ENCODE peak calls at places on chromosomes 3 and 15, in five cellular contexts. One of them, this sample, is unnamed.

GRCh38 chr15:39235084-39235795 is 345.6 kb upstream of the THBS1 start:
- DNase-seq in activated CD8-positive, alpha-beta memory T cell treated with anti-CD3 and anti-CD28 coated beads for 4 hours: no peak
- DNase-seq in Peyer's patch: no peak
- DNase-seq in amniotic stem cell: no peak
- DNase-seq in lower lobe of right lung: no peak
- DNase-seq in this sample: peak

GRCh38 chr3:11720220-11721113 is 76.8 kb upstream of the VGLL4 start:
- DNase-seq in amniotic stem cell: peak
- DNase-seq in activated CD8-positive, alpha-beta memory T cell treated with anti-CD3 and anti-CD28 coated beads for 4 hours: peak
- DNase-seq in lower lobe of right lung: peak
- DNase-seq in Peyer's patch: peak
- DNase-seq in this sample: peak

GRCh38 chr15:31032959-31033358 is 41.5 kb upstream of the MTMR10 start:
- DNase-seq in Peyer's patch: no peak
- DNase-seq in activated CD8-positive, alpha-beta memory T cell treated with anti-CD3 and anti-CD28 coated beads for 4 hours: no peak
- DNase-seq in amniotic stem cell: no peak
- DNase-seq in lower lobe of right lung: no peak
- DNase-seq in this sample: no peak

GRCh38 chr3:102068736-102069135 is 219.4 kb downstream of the NFKBIZ start:
- DNase-seq in activated CD8-positive, alpha-beta memory T cell treated with anti-CD3 and anti-CD28 coated beads for 4 hours: no peak
- DNase-seq in Peyer's patch: no peak
- DNase-seq in amniotic stem cell: no peak
- DNase-seq in lower lobe of right lung: no peak
- DNase-seq in this sample: no peak

GRCh38 chr3:31166249-31166885 is 271.9 kb upstream of the GADL1 start:
- DNase-seq in Peyer's patch: no peak
- DNase-seq in amniotic stem cell: no peak
- DNase-seq in lower lobe of right lung: no peak
- DNase-seq in activated CD8-positive, alpha-beta memory T cell treated with anti-CD3 and anti-CD28 coated beads for 4 hours: no peak
- DNase-seq in this sample: peak

GRCh38 chr3:152771120-152771519 is 63.8 kb upstream of the P2RY1 start:
- DNase-seq in Peyer's patch: no peak
- DNase-seq in activated CD8-positive, alpha-beta memory T cell treated with anti-CD3 and anti-CD28 coated beads for 4 hours: no peak
- DNase-seq in lower lobe of right lung: no peak
- DNase-seq in amniotic stem cell: no peak
- DNase-seq in this sample: no peak

GRCh38 chr3:46098319-46098761 is 71.1 kb upstream of the XCR1 start:
- DNase-seq in activated CD8-positive, alpha-beta memory T cell treated with anti-CD3 and anti-CD28 coated beads for 4 hours: no peak
- DNase-seq in Peyer's patch: peak
- DNase-seq in lower lobe of right lung: peak
- DNase-seq in amniotic stem cell: no peak
- DNase-seq in this sample: no peak

GRCh38 chr15:39778031-39778430 is 4.6 kb downstream of the FSIP1 start:
- DNase-seq in lower lobe of right lung: no peak
- DNase-seq in amniotic stem cell: no peak
- DNase-seq in activated CD8-positive, alpha-beta memory T cell treated with anti-CD3 and anti-CD28 coated beads for 4 hours: no peak
- DNase-seq in Peyer's patch: no peak
- DNase-seq in this sample: no peak

GRCh38 chr15:73965094-73965729 is 26.9 kb downstream of the STOML1 start:
- DNase-seq in Peyer's patch: no peak
- DNase-seq in lower lobe of right lung: no peak
- DNase-seq in activated CD8-positive, alpha-beta memory T cell treated with anti-CD3 and anti-CD28 coated beads for 4 hours: no peak
- DNase-seq in amniotic stem cell: no peak
- DNase-seq in this sample: no peak

GRCh38 chr3:139935071-139935865 is at the start of gene CLSTN2:
- DNase-seq in amniotic stem cell: peak
- DNase-seq in activated CD8-positive, alpha-beta memory T cell treated with anti-CD3 and anti-CD28 coated beads for 4 hours: no peak
- DNase-seq in lower lobe of right lung: peak
- DNase-seq in Peyer's patch: no peak
- DNase-seq in this sample: peak

GRCh38 chr3:98359993-98360675 is 6.5 kb downstream of the OR5K4 start:
- DNase-seq in amniotic stem cell: no peak
- DNase-seq in Peyer's patch: no peak
- DNase-seq in lower lobe of right lung: no peak
- DNase-seq in activated CD8-positive, alpha-beta memory T cell treated with anti-CD3 and anti-CD28 coated beads for 4 hours: no peak
- DNase-seq in this sample: no peak

This sample was measured in RWPE1.